ENCODE peak calls at places on chromosomes 7 and 10, in six cellular contexts. O is A673, C is dorsolateral prefrontal cortex, V is HL-60, D is right cardiac atrium, H is DND-41. S is an unnamed sample.

GRCh38 chr10:131056781-131057180 is 254.7 kb downstream of the TCERG1L start:
- DNase-seq in C (no peak), D (no peak), H (no peak), V (no peak), O (no peak), S (no peak)

GRCh38 chr10:35643151-35643975 is 1.3 kb upstream of the FZD8 start:
- DNase-seq in H (no peak), C (peak), D (peak), O (peak), V (no peak), S (no peak)

GRCh38 chr10:120607016-120607709 is 150.1 kb downstream of the PLPP4 start:
- DNase-seq in O (no peak), C (no peak), D (no peak), H (no peak), V (no peak), S (no peak)

GRCh38 chr10:16944081-16944922 is 127.1 kb upstream of the RSU1 start:
- DNase-seq in H (no peak), V (no peak), C (no peak), D (no peak), O (peak), S (no peak)

GRCh38 chr7:4700577-4701235 is 18.6 kb downstream of the FOXK1 start:
- DNase-seq in D (peak), O (no peak), C (no peak), H (no peak), V (no peak), S (no peak)

GRCh38 chr10:76033457-76034196 is 602.2 kb downstream of the LRMDA start:
- DNase-seq in H (no peak), O (no peak), V (no peak), D (peak), C (no peak), S (no peak)

GRCh38 chr7:131524699-131525098 is 31.7 kb downstream of the PODXL start:
- DNase-seq in D (no peak), H (no peak), V (no peak), O (no peak), C (no peak), S (no peak)

GRCh38 chr10:35005868-35006267 is 84.3 kb downstream of the CUL2 start:
- DNase-seq in C (no peak), H (no peak), D (no peak), V (peak), O (peak), S (no peak)

GRCh38 chr7:21497072-21497471 is 45.8 kb upstream of the DNAH11 start:
- DNase-seq in V (no peak), H (no peak), D (no peak), C (no peak), O (no peak), S (no peak)

GRCh38 chr7:64946772-64947171 is 43.7 kb downstream of the ZNF273 start:
- DNase-seq in C (no peak), V (no peak), D (peak), H (peak), O (peak), S (peak)

GRCh38 chr10:30705625-30706149 is 76.1 kb upstream of the LYZL2 start:
- DNase-seq in V (no peak), C (no peak), H (peak), D (no peak), O (no peak), S (no peak)

GRCh38 chr10:61244261-61244775 is 208.9 kb downstream of the TMEM26 start:
- DNase-seq in C (no peak), H (no peak), V (no peak), O (no peak), D (no peak), S (no peak)

GRCh38 chr7:16114633-16115032 is 306.7 kb downstream of the CRPPA start:
- DNase-seq in H (no peak), D (no peak), C (no peak), V (no peak), O (peak), S (peak)

GRCh38 chr10:73590881-73591577 is at the start of gene USP54:
- DNase-seq in V (no peak), D (no peak), C (no peak), H (peak), O (no peak), S (no peak)

GRCh38 chr10:73591578-73591902 is 398 bp upstream of the USP54 start:
- DNase-seq in C (no peak), H (no peak), V (no peak), D (no peak), O (no peak), S (no peak)

GRCh38 chr10:73593812-73594211 is 2.7 kb upstream of the USP54 start:
- DNase-seq in D (no peak), H (no peak), V (no peak), O (no peak), C (no peak), S (no peak)

GRCh38 chr10:73593110-73593509 is 2.0 kb upstream of the USP54 start:
- DNase-seq in V (no peak), C (no peak), H (no peak), D (no peak), O (no peak), S (no peak)

GRCh38 chr10:73591935-73592699 is 975 bp upstream of the USP54 start:
- DNase-seq in C (peak), V (peak), D (peak), H (peak), O (no peak), S (peak)
- H3K4me3 ChIP-seq in C (peak), V (no peak), D (no peak), H (no peak), O (no peak), S (no peak)

GRCh38 chr10:94125856-94126255 is 132.1 kb downstream of the PLCE1 start:
- DNase-seq in O (no peak), V (no peak), C (no peak), H (no peak), D (no peak), S (no peak)

GRCh38 chr10:94122247-94122646 is 128.5 kb downstream of the PLCE1 start:
- DNase-seq in O (no peak), H (no peak), V (no peak), D (no peak), C (no peak), S (no peak)

GRCh38 chr10:94123253-94123995 is 129.7 kb downstream of the PLCE1 start:
- DNase-seq in C (no peak), O (no peak), V (no peak), D (no peak), H (no peak), S (no peak)
- H3K27ac ChIP-seq in C (no peak), O (no peak), V (no peak), D (peak), H (no peak), S (no peak)

DNA sequence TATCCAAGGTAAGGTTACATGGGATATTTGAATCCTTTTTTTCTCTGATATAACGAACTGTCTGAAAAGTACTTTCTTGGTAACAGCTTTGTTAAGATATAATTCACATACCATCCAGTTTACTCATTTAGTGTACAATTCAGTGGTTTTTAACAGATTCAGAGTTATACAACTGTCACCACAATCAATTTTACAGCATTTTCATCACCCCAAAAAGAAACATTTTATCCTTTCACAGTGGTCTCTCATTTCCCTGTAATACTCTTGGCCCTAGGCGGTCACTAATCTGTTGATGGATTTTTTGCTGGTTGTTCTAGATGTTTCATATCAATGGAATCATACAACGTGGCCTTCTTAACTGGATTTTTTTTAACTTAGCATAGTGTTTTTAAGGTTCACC is 91.6 kb downstream of the GLCCI1 start:
- DNase-seq in O (no peak), H (no peak), V (no peak), D (no peak), C (no peak), S (no peak)
- H3K4me3 ChIP-seq in O (no peak), H (no peak), V (no peak), D (no peak), C (no peak), S (no peak)

DNA sequence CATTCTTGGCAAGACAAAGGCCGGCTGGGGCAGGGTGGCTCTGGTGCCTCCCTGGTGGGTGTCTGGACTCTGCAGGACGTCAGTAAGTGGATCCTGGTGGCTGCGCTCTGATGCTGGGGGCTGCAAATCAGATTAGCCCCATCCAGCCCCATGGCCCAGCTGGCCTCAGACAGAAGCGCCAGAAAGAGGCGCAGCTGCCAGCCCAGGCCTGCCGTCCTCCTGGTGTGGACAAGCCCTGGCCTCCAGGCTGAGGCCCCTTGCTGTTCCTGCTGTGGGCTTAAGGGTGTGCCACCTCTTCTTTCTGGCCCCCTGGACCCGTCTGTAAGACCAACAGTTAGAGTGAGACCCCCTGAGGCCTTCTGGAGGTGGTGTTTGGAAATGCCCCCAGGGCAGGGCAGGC is 5.9 kb upstream of the LFNG start:
- DNase-seq in O (no peak), V (no peak), C (no peak), H (no peak), D (peak), S (no peak)
- H3K27ac ChIP-seq in O (no peak), V (no peak), C (no peak), H (no peak), D (no peak), S (no peak)

GRCh38 chr10:125721035-125721434 is 1.5 kb downstream of the EDRF1 start:
- DNase-seq in H (no peak), D (no peak), C (no peak), O (no peak), V (no peak), S (no peak)
- H3K4me3 ChIP-seq in H (peak), D (no peak), C (peak), O (no peak), V (no peak), S (peak)

S was measured in Karpas-422.